ENCODE peak calls at places on chromosomes 16 and 17, in four cellular contexts. T, F, L and B are unnamed samples.

GRCh38 chr17:44004761-44005526 is 522 bp downstream of the NAGS start:
- DNase-seq in T (no peak), F (no peak), L (no peak), B (no peak)

GRCh38 chr16:17367034-17367433 is 103.7 kb downstream of the XYLT1 start:
- DNase-seq in T (no peak), F (no peak), L (no peak), B (no peak)

GRCh38 chr16:6947291-6947690 is 385.4 kb upstream of the RBFOX1 start:
- DNase-seq in T (no peak), F (no peak), L (no peak), B (no peak)

GRCh38 chr17:12680407-12680897 is 14.8 kb downstream of the MYOCD start:
- DNase-seq in T (no peak), F (no peak), L (no peak), B (no peak)

GRCh38 chr16:89808453-89808939 is 8.0 kb downstream of the FANCA start:
- DNase-seq in T (no peak), F (no peak), L (no peak), B (no peak)

GRCh38 chr17:61338000-61338864 is 61.4 kb upstream of the TBX2 start:
- DNase-seq in T (no peak), F (no peak), L (no peak), B (no peak)

GRCh38 chr16:57152096-57153093 is 33.4 kb downstream of the PSME3IP1 start:
- DNase-seq in T (no peak), F (no peak), L (no peak), B (no peak)

GRCh38 chr17:68561319-68561718 is 39.8 kb downstream of the FAM20A start:
- DNase-seq in T (no peak), F (no peak), L (no peak), B (no peak)

GRCh38 chr17:81865733-81866439 is 5.3 kb downstream of the ARHGDIA start:
- DNase-seq in T (no peak), F (peak; percentile 78), L (no peak), B (no peak)

GRCh38 chr17:67378444-67379250 is 1.6 kb downstream of the PITPNC1 start:
- DNase-seq in T (peak; percentile 78), F (peak; percentile 82), L (peak; percentile 50), B (peak; percentile 76)

GRCh38 chr16:35559911-35560636 is 2100.7 kb downstream of the TP53TG3F start:
- DNase-seq in T (no peak), F (no peak), L (no peak), B (no peak)

GRCh38 chr16:67024384-67024896 is 4.5 kb upstream of the CBFB start:
- DNase-seq in T (no peak), F (peak; percentile 34), L (no peak), B (no peak)

GRCh38 chr17:2996938-2997670 is 66.3 kb downstream of the OR1D5 start:
- DNase-seq in T (no peak), F (no peak), L (no peak), B (no peak)

GRCh38 chr17:7141824-7142223 is 27.2 kb upstream of the ASGR2 start:
- DNase-seq in T (no peak), F (no peak), L (no peak), B (no peak)

GRCh38 chr17:27241346-27241946 is 52.5 kb upstream of the WSB1 start:
- DNase-seq in T (no peak), F (no peak), L (no peak), B (no peak)

GRCh38 chr16:13453938-13454553 is 465.9 kb upstream of the ERCC4 start:
- DNase-seq in T (no peak), F (peak; percentile 74), L (no peak), B (no peak)

GRCh38 chr16:68921654-68922053 is 78.3 kb downstream of the TANGO6 start:
- DNase-seq in T (no peak), F (no peak), L (no peak), B (no peak)

GRCh38 chr16:19882186-19882585 is 2.5 kb downstream of the GPRC5B start:
- DNase-seq in T (no peak), F (no peak), L (no peak), B (no peak)

GRCh38 chr16:69116911-69117310 is 11.5 kb downstream of the HAS3 start:
- DNase-seq in T (no peak), F (no peak), L (no peak), B (no peak)

GRCh38 chr17:21029032-21029431 is 13.8 kb downstream of the USP22 start:
- DNase-seq in T (no peak), F (peak; percentile 86), L (no peak), B (no peak)

GRCh38 chr17:16981928-16982327 is 10.0 kb upstream of the TNFRSF13B start:
- DNase-seq in T (no peak), F (no peak), L (no peak), B (no peak)

GRCh38 chr17:16980061-16980460 is 8.1 kb upstream of the TNFRSF13B start:
- DNase-seq in T (no peak), F (no peak), L (no peak), B (no peak)

GRCh38 chr17:16976686-16977550 is 5.0 kb upstream of the TNFRSF13B start:
- DNase-seq in T (no peak), F (no peak), L (no peak), B (peak; percentile 44)

GRCh38 chr17:16977932-16978331 is 6.0 kb upstream of the TNFRSF13B start:
- DNase-seq in T (no peak), F (no peak), L (no peak), B (no peak)

GRCh38 chr17:16980813-16981731 is 9.2 kb upstream of the TNFRSF13B start:
- DNase-seq in T (no peak), F (no peak), L (no peak), B (no peak)
- H3K4me1 ChIP-seq in T (no peaks in the 10 kb centered on the region), F (no peaks in the 10 kb centered on the region), L (no peaks in the 10 kb centered on the region), B (peaks cover 8% of the 10 kb centered on the region)

GRCh38 chr16:15765116-15765515 is 91.7 kb downstream of the MYH11 start:
- DNase-seq in T (no peak), F (no peak), L (no peak), B (no peak)
- H3K4me1 ChIP-seq in T (no peaks in the 10 kb centered on the region), F (no peaks in the 10 kb centered on the region), L (peaks cover 20% of the 10 kb centered on the region), B (no peaks in the 10 kb centered on the region)

GRCh38 chr17:37702605-37703004 is 42.3 kb downstream of the HNF1B start:
- DNase-seq in T (no peak), F (no peak), L (no peak), B (no peak)
- H3K4me1 ChIP-seq in T (no peaks in the 10 kb centered on the region), F (no peaks in the 10 kb centered on the region), L (no peaks in the 10 kb centered on the region), B (no peaks in the 10 kb centered on the region)

GRCh38 chr17:78918979-78919378 is 6.2 kb downstream of the TIMP2 start:
- DNase-seq in T (no peak), F (no peak), L (no peak), B (no peak)
- H3K4me1 ChIP-seq in T (no peaks in the 10 kb centered on the region), F (peaks cover 84% of the 10 kb centered on the region), L (peaks cover 100% of the 10 kb centered on the region), B (peaks cover 7% of the 10 kb centered on the region)

GRCh38 chr16:48560692-48561091 is 49.3 kb downstream of the N4BP1 start:
- DNase-seq in T (no peak), F (no peak), L (no peak), B (no peak)
- H3K4me1 ChIP-seq in T (peaks cover 18% of the 10 kb centered on the region), F (peaks cover 53% of the 10 kb centered on the region), L (peaks cover 80% of the 10 kb centered on the region), B (peaks cover 40% of the 10 kb centered on the region)

DNA sequence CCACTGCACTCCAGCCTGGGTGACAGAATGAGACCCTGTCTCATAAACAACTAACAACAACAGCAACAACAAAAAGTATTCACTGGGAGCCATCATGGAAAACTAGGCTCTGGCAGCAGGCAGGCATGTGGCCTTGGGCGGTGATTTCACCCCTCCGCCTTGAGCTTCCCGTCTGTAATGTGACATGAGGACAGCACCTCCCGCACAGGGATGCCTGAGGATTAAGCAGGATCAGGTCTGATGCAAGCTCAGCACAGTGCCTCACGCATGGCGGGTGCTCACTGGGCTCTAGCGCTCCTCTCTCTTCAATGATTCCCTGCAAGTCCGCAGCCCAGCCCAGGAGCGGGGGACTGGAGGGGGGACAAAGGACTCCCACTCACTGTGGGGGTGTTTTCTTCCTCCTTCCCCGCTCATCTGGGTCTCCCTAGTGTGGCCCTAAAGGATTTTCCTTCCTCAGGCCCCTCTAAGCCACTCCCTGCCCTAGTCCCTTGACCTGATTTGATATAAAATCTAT is 2.8 kb downstream of the PLCD3 start:
- DNase-seq in T (no peak), F (peak; percentile 93), L (no peak), B (no peak)
- H3K4me1 ChIP-seq in T (no peaks in the 10 kb centered on the region), F (peaks cover 49% of the 10 kb centered on the region), L (peaks cover 69% of the 10 kb centered on the region), B (peaks cover 11% of the 10 kb centered on the region)

GRCh38 chr17:17724307-17724921 is 43.2 kb downstream of the RAI1 start:
- DNase-seq in T (no peak), F (peak; percentile 72), L (no peak), B (peak; percentile 24)

GRCh38 chr17:17726721-17727060 is 45.4 kb downstream of the RAI1 start:
- DNase-seq in T (peak; percentile 58), F (no peak), L (no peak), B (peak; percentile 19)

GRCh38 chr17:17727111-17727659 is 45.9 kb downstream of the RAI1 start:
- DNase-seq in T (no peak), F (no peak), L (no peak), B (no peak)

GRCh38 chr17:17724991-17725852 is 44.0 kb downstream of the RAI1 start:
- DNase-seq in T (no peak), F (peak; percentile 76), L (no peak), B (no peak)

GRCh38 chr17:17725853-17726720 is 44.8 kb downstream of the RAI1 start:
- DNase-seq in T (no peak), F (no peak), L (no peak), B (no peak)
- H3K4me1 ChIP-seq in T (no peaks in the 10 kb centered on the region), F (peaks cover 89% of the 10 kb centered on the region), L (peaks cover 93% of the 10 kb centered on the region), B (peaks cover 25% of the 10 kb centered on the region)

GRCh38 chr17:75552847-75553552 is 27.5 kb downstream of the LLGL2 start:
- DNase-seq in T (no peak), F (no peak), L (no peak), B (no peak)
- H3K4me1 ChIP-seq in T (no peaks in the 10 kb centered on the region), F (peaks cover 17% of the 10 kb centered on the region), L (peaks cover 7% of the 10 kb centered on the region), B (no peaks in the 10 kb centered on the region)

DNA sequence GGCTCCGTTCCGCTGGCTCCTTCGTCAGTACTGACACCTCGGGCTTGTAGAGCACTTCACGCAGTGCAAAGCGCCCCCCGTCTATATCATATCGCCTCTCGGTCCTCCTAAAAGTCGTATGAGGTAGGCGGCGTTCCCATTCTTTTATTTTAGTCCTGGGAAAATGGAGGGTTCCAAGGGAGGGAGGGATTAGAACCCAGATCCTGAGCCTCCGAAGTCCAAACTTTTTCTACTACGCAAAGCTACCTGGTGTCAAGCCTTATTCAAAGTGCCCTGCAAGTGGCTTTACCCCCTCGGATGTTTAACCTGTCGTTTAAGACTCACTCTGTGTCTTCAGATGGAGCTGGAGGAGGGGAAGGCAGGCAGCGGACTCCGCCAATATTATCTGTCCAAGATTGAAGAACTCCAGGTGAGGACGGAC is 348 bp upstream of the FTSJ3 start:
- DNase-seq in T (no peak), F (no peak), L (no peak), B (no peak)
- H3K4me1 ChIP-seq in T (peaks cover 27% of the 10 kb centered on the region), F (peaks cover 29% of the 10 kb centered on the region), L (peaks cover 45% of the 10 kb centered on the region), B (peaks cover 64% of the 10 kb centered on the region)